ENCODE peak calls at places on chromosomes 2 and 18, in six cellular contexts. Z is HepG2, M is HCT116, W is K562, H is H1, V is GM12878. R is an unnamed sample.

GRCh38 chr2:212709287-212709686 is 170.7 kb upstream of the ERBB4 start:
- DNase-seq in V (no peak), M (no peak), W (no peak), Z (no peak), H (no peak), R (no peak)

GRCh38 chr2:134919360-134920210 is 963 bp downstream of the CCNT2 start:
- DNase-seq in H (no peak), Z (no peak), M (no peak), V (no peak), W (no peak), R (peak; percentile 26)

GRCh38 chr2:117968724-117969121 is 45.1 kb downstream of the CCDC93 start:
- DNase-seq in H (no peak), Z (no peak), M (no peak), W (no peak), V (no peak), R (no peak)

GRCh38 chr18:8229786-8230185 is 379.5 kb upstream of the RAB12 start:
- DNase-seq in Z (no peak), M (no peak), W (no peak), H (no peak), V (no peak), R (no peak)

GRCh38 chr2:46091961-46092667 is 205.1 kb upstream of the EPAS1 start:
- DNase-seq in W (no peak), V (no peak), Z (no peak), H (no peak), M (no peak), R (no peak)

GRCh38 chr2:96655491-96655973 is 13.0 kb downstream of the FER1L5 start:
- DNase-seq in H (no peak), W (no peak), V (no peak), Z (no peak), M (no peak), R (no peak)

GRCh38 chr18:41226186-41226585 is 728.8 kb upstream of the PIK3C3 start:
- DNase-seq in V (no peak), M (no peak), W (no peak), Z (no peak), H (no peak), R (no peak)

GRCh38 chr2:127181851-127182250 is 38.2 kb downstream of the CYP27C1 start:
- DNase-seq in V (no peak), Z (no peak), W (no peak), M (no peak), H (no peak), R (no peak)

GRCh38 chr2:72367530-72368225 is 220.0 kb upstream of the CYP26B1 start:
- DNase-seq in V (no peak), W (no peak), Z (peak; percentile 76), M (peak; percentile 82), H (no peak), R (peak; percentile 99)

GRCh38 chr18:21163647-21164625 is 52.3 kb upstream of the ROCK1 start:
- DNase-seq in M (no peak), W (no peak), H (no peak), V (no peak), Z (no peak), R (no peak)
- TF ChIP-seq JUND in M (no peak), W (no peak), H (no peak), V (no peak), Z (no peak), R (no peak)

GRCh38 chr2:109330056-109330455 is 201.1 kb downstream of the SH3RF3 start:
- DNase-seq in M (no peak), H (no peak), Z (no peak), V (no peak), W (no peak), R (no peak)
- TF ChIP-seq JUND in M (no peak), H (no peak), Z (no peak), V (no peak), W (no peak), R (no peak)

GRCh38 chr2:69518836-69519235 is 81.6 kb upstream of the NFU1 start:
- DNase-seq in M (no peak), V (no peak), H (peak; percentile 70), Z (no peak), W (peak; percentile 61), R (no peak)
- TF ChIP-seq JUND in M (no peak), V (no peak), H (no peak), Z (no peak), W (no peak), R (no peak)

DNA sequence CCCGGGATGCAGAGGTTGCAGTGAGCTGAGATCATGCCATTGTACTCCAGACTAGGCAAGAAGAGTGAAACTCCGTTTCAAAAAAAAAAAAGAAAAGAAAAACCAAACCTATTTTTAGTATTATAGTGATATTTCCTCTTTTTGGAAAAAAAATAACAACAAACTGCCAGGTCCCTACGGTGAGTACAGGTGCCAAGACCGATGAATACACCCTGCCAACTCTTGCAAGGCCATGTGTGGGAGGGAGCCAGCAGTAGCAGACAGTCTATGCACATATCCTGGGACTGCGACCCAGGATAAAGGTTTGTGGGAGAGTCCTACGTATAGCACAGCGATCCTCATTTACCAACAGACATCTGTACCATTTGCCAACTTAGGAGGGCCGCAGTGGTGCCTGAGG is 69.6 kb upstream of the DNMT3A start:
- DNase-seq in Z (no peak), M (no peak), W (no peak), H (no peak), V (no peak), R (no peak)
- TF ChIP-seq JUND in Z (no peak), M (no peak), W (no peak), H (no peak), V (no peak), R (no peak)

DNA sequence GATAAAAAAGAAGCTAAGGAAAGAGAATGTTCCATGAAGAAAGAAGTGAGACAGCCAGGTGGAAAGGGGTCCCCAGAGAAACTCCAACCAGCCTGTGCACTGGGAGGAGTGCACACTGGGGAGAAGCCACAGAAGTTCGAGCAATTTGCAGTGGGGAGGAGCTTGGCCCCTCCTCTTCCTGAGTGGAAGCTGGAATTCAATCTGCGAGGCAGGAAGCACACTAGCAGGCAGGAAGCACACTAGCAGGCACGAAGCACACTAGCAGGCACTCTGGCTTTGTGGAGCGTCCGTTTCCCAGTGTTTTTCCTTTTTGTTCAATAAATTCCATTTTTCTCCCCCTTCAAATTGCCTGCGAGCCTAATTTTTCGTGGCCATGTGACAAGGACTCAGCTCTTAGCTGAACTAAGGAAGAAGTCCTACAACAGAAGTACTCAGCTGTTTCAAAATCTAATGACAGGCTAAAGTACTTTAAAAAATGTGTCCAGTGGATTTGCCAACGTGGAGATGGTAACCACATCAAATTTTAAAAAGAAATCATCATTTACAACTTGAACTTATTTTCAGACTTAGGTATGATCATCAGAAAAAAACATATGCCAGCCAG is 21.4 kb upstream of the SPIRE1 start:
- DNase-seq in Z (no peak), H (no peak), M (no peak), V (no peak), W (peak; percentile 19), R (no peak)
- TF ChIP-seq JUND in Z (no peak), H (no peak), M (no peak), V (no peak), W (no peak), R (no peak)

GRCh38 chr2:175062787-175063585 is 57.8 kb upstream of the CHN1 start:
- DNase-seq in W (peak; percentile 10), Z (peak; percentile 100), M (no peak), H (no peak), V (no peak), R (peak; percentile 85)
- TF ChIP-seq JUND in W (no peak), Z (peak; percentile 100), M (no peak), H (no peak), V (no peak), R (peak; percentile 55)

DNA sequence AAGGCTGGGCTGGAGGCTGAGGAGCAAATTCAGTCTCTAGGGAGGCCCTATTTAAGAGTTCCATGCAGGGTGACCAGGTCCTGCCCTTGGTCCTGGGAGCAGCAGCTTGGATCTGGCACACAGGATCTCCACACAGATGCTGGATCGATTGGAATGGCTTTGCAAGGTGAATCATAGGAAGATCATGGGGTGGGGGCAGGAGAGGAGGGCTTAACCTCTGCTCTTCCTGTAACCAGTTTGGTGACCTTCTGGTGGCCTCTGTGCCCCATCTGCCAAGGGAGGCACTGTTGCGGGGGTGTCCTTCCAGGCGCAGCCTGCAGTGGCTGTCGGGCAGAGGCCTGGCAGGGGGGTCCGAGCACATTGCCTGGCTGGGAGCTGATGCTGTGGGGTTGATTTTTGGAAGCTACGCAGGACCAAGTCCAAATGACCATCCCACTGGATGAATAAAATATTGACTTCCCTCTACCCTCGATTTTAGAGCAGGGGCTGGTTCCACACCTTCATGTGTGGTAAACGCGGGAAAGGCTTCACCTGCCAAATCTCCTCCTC is 79.7 kb downstream of the EDAR start:
- DNase-seq in Z (no peak), W (no peak), V (no peak), H (peak; percentile 37), M (no peak), R (no peak)
- TF ChIP-seq JUND in Z (no peak), W (no peak), V (no peak), H (no peak), M (no peak), R (no peak)

DNA sequence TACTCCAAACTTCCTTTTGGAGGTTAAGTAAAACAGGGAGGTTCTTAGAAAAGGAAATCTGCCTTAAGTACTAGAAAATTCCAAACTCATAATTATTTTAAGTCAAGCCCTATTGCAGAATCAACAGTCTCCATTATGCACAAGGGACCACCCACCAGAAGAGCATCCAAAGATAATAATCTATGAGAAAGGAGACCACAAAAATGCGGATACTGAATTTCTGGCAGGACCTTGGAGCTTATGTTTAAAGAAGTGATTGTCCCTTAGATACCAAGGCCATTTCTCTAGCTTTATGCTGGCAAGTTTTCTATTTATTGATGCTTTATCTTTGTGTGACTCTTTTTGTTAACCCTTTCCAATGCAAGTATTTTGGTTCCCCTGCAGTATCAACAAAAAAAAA is 404.0 kb upstream of the MMADHC start:
- DNase-seq in V (no peak), M (no peak), W (no peak), H (no peak), Z (peak; percentile 13), R (peak; percentile 1)
- TF ChIP-seq JUND in V (no peak), M (no peak), W (no peak), H (no peak), Z (no peak), R (peak; percentile 93)